ENCODE peak calls at places on chromosome X, in four cellular contexts. C, N, P and W are unnamed samples.

GRCh38 chrX:101999644-102000539 is 68.1 kb upstream of the ZMAT1 start:
- DNase-seq in C (no peak), N (no peak), P (no peak), W (no peak)

GRCh38 chrX:139691843-139692505 is 16.0 kb downstream of the MCF2 start:
- DNase-seq in C (no peak), N (peak), P (no peak), W (no peak)

GRCh38 chrX:28550331-28550872 is 36.8 kb upstream of the IL1RAPL1 start:
- DNase-seq in C (no peak), N (no peak), P (peak), W (no peak)

GRCh38 chrX:131677655-131678628 is 134.1 kb downstream of the OR13H1 start:
- DNase-seq in C (no peak), N (peak), P (peak), W (no peak)

GRCh38 chrX:46244451-46244850 is 300.8 kb downstream of the ZNF674 start:
- DNase-seq in C (peak), N (no peak), P (no peak), W (no peak)

GRCh38 chrX:47232803-47233332 is at the start of gene USP11:
- DNase-seq in C (peak), N (no peak), P (peak), W (peak)

GRCh38 chrX:18617351-18617750 is 54.6 kb downstream of the RS1 start:
- DNase-seq in C (peak), N (no peak), P (peak), W (no peak)

GRCh38 chrX:23752740-23753435 is 9.8 kb upstream of the ACOT9 start:
- DNase-seq in C (peak), N (no peak), P (peak), W (no peak)

GRCh38 chrX:73448379-73448778 is 1.5 kb downstream of the CDX4 start:
- DNase-seq in C (no peak), N (peak), P (no peak), W (no peak)

DNA sequence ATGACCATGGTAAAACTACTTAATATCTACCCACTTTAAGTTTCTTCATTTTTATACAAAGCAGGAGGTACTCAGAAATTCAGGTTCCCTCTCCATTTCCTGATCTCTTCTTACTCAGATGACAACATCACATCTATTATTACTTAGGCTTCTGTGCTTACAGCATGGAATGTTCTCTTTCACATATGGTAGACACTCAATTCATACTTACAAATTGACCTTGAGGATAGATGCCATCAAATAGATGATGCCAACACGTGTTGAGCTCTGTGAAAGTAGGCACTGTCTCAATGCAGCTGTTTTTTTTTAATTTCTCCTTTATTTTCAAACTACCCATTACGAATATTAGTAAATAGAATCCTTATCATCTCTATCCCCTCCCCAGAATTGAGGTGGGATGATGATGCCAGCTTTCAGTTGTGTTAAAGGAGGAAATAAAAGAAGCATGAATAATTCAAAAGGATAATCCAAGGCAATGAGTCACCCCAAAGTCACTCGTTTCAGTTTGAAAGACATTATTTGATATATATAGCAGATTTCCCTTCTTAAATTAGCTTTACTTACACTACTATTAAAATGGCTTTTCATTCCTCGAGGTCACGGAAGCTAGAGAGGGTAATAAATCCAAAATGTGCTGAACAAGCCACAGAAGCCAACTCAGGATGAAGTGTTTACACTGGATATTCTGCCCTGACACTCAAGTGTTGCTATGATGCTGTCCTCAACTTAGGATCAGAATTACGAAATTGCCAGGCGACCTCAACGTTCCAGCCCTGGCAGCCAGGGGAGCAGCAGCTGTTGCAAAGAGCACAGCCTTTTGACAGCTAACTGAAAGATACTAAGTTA is 124.2 kb upstream of the EOLA2 start:
- DNase-seq in C (peak), N (no peak), P (peak), W (peak)
- TF ChIP-seq CTCF in C (no peak), N (no peak), P (no peak), W (peak)

GRCh38 chrX:13008189-13008533 is 33.3 kb downstream of the TMSB4X start:
- DNase-seq in C (no peak), N (no peak), P (no peak), W (no peak)

GRCh38 chrX:13008851-13009250 is 33.9 kb downstream of the TMSB4X start:
- DNase-seq in C (no peak), N (no peak), P (no peak), W (no peak)

GRCh38 chrX:13009256-13009655 is 34.3 kb downstream of the TMSB4X start:
- DNase-seq in C (no peak), N (no peak), P (peak), W (no peak)

GRCh38 chrX:13007519-13008188 is 32.7 kb downstream of the TMSB4X start:
- DNase-seq in C (peak), N (no peak), P (peak), W (no peak)

DNA sequence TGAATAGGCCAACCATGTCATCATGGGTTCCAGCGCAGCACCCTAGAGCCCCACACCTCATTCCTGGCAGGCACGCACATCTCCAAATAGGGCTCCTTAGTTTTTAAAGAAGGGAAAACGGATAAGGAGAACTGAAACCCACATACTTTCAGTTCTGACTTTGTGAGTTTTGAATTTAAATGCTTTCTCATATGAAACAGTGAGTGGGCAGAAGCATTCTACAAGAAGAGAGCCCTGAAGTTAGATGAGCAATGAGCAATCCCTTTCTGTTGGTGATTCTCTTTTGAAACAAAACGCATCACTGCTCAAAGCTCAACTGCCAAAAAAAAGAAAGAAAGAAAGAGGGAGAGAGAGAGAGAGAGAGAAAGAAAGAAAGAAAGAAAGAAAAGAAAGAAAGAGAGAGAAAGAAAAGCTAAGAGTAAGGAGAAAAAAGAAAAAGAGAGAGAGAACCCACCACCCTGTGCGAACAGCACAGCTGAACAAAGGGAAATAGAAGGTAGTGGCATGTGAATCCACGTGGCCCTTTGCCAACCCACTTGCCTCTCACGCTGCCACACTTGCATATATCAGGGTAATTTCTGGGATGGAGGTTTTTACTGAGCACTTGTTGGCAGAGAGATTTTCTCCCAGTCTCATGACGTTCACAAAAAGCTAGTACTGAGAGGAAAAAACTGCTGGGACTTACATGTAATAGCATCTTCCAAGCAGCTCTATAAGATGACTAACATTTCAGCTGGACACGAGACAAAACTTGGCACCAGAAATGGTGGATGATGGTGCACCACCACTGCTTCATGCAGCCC is 31.0 kb downstream of the TMSB4X start:
- DNase-seq in C (peak), N (no peak), P (no peak), W (peak)
- H3K27ac ChIP-seq in C (no peak), N (peak), P (peak), W (peak)

GRCh38 chrX:41009816-41010187 is 75.4 kb upstream of the USP9X start:
- DNase-seq in C (no peak), N (no peak), P (no peak), W (no peak)
- H3K4me3 ChIP-seq in C (peak), N (peak), P (peak), W (peak)

DNA sequence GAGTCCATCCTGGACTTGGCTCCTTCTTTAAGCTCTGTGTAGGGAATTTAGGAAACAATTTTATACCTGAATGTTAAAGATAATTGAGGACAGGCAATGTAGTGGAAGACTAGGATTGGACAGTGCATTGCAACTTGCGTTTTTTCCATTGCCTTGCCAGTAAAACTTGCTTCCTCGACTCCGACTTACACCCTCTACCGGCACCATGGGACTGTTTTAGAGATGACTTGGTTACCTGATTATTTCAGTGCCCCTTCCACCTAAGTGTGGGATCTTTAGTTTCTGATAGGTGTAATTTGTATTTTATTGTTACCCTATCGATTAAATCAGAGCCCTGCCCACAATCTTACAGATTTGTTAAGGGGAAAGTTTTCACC is 1.2 kb downstream of the PRPS1 start:
- DNase-seq in C (peak), N (no peak), P (peak), W (no peak)
- TF ChIP-seq CTCF in C (peak), N (no peak), P (peak), W (no peak)

GRCh38 chrX:104335765-104336164 is 81.0 kb upstream of the ESX1 start:
- DNase-seq in C (peak), N (no peak), P (peak), W (no peak)
- H3K27ac ChIP-seq in C (peak), N (no peak), P (peak), W (no peak)

DNA sequence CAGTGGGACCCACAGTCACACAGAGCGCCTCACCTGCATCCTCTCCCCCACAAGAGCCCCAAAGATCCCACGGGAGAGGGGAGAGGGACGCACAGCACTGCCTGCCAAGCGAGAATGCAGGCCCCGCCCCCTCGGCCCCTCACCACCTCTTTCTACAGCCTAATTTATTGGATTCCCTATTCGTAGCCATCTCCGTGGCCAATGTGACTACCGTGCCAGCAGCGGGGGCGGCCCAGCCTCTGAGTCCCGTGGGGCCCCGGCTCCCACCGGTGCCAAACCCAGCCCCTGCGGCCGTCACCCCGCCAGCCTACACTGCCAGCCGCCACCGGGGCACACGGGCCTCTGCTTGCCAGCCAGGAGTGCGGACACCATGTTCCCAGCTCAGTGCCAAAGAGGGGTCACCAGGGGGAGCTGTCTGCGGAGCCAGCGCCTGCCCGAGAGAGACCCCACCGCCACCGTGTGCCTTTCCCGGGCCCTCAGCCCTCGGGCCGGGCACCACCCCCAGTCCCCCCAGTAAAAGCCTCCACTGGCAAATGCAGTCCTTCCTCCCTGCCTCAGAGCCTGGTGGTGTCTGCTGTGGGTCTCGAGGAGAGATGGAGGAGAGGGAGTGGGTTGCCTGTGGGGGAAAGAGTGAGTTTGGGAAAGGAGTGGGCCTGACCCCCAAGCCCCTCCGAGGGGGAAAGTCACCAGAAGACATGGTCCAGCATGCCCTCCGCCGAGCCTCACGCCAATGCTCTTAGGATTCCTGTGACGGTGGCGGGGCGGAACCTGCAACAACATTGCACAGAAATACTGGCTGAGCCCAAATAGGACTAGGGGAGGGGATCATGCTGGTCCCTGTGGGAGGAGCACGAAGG is 19.6 kb upstream of the PLXNB3 start:
- DNase-seq in C (no peak), N (peak), P (peak), W (peak)
- H3K4me3 ChIP-seq in C (no peak), N (no peak), P (no peak), W (peak)

DNA sequence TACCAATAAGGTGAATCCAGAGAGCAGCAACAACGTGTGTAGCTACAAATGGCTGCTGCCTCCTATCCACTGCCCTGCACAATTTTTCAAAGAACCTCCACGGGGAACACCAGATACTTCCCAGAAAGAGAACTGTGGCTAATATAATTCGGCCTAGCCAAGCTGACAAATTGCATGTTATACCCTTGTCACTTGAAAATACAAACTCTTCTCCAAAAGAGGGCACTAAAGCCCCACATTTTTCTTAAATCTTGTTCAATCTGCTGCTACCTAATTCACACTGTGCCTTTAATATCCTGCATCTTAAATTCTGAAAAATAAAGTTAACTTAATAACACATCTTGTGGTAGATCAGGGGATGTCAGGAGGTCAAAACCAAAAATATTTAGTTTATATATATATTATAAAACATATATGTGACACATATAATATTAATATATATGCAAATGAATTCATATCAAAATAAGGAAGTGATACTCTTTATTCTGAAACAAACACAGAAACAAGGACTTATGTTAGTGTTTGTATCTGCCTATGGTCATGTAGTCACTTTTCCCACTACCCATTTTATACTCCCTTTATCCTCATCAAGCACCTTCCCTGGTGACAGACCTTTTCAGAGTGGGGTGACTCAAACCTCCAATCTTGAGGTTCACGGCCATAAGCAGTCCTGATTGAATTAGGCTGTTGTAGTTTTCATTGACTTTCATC is 24.1 kb downstream of the CT45A1 start:
- DNase-seq in C (no peak), N (no peak), P (peak), W (no peak)
- TF ChIP-seq CTCF in C (no peak), N (no peak), P (peak), W (no peak)

DNA sequence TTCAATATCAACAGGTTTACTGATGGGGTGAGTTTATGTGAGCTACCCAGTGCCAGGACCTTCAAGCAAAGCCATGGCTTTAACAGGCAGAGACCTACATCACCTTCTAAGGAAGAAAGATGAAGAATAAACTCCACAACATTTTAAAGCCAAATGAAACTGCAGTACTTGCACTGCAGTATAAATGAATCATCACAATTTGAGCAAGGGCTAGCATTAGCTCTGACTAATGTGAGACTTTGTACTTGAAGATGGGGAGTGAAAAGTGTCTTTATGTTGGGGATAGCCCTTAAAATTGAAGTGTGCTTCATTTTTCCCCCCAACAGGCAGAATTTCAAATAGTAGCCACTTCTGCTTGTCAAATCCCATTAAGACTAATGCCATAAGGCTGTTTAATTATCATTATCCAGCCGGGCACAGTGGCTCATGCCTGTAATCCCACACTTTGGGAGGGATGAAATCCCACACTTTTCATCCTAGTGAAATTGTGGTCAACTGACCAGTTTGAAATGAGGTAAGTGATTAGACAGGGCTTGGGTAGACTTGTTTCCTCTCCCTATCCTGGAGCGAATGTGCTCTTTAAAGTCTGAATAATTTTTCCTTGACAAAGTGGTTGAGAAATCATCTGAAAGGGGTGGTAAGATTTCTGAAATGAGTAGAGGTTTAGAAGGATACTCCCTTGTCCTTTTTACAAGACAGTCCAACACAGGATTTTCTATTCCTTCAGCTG is 27.2 kb upstream of the GPR34 start:
- DNase-seq in C (peak), N (no peak), P (peak), W (no peak)
- H3K27ac ChIP-seq in C (no peak), N (no peak), P (no peak), W (peak)

DNA sequence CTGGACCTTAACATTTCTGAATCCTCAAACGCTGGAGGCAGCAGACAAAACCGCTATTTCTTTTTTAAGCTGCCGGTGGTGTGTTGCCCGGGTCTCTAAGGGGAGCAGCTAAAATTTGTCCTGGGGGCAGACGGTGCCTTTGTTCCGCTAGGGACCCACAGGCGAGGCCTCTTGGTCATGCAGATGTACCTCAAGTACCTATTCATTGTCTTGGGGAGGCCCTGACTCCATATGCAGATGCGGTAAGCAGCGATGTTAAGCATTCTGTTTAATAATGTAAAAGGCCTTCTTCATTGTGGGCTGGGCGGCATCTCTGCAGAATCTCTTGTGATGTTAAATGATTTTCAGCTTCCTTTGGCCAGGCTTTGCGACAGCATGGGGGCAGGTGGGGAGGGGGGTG is 98.9 kb upstream of the PJA1 start:
- DNase-seq in C (no peak), N (no peak), P (no peak), W (no peak)
- H3K4me3 ChIP-seq in C (no peak), N (no peak), P (no peak), W (no peak)